ENCODE peak calls at places on chromosomes 12 and 14, in ten cellular contexts. D, L, N, U, Q, F, W, C, A and T are unnamed samples.

GRCh38 chr12:105892362-105892910 is 246.3 kb downstream of the NUAK1 start:
- DNase-seq in D (no peak), L (no peak), N (no peak), U (no peak), Q (no peak), F (no peak), W (no peak), C (no peak), A (no peak), T (no peak)

GRCh38 chr12:62632521-62632920 is 165.9 kb downstream of the MON2 start:
- DNase-seq in D (peak; percentile 25), L (peak; percentile 14), N (peak; percentile 35), U (no peak), Q (peak; percentile 79), F (peak; percentile 40), W (no peak), C (no peak), A (peak; percentile 57), T (no peak)

GRCh38 chr14:45361727-45362126 is 108.7 kb upstream of the MIS18BP1 start:
- DNase-seq in D (peak; percentile 15), L (no peak), N (no peak), U (no peak), Q (no peak), F (no peak), W (no peak), C (no peak), A (no peak), T (no peak)

GRCh38 chr12:78392918-78393317 is 471.7 kb upstream of the SYT1 start:
- DNase-seq in D (peak; percentile 44), L (peak; percentile 62), N (no peak), U (no peak), Q (no peak), F (no peak), W (no peak), C (peak; percentile 40), A (no peak), T (peak; percentile 25)

GRCh38 chr12:116697305-116698130 is 40.4 kb downstream of the SPRING1 start:
- DNase-seq in D (no peak), L (peak; percentile 15), N (no peak), U (peak; percentile 71), Q (no peak), F (no peak), W (no peak), C (peak; percentile 53), A (no peak), T (peak; percentile 64)

GRCh38 chr12:25458047-25458552 is 95.0 kb downstream of the LMNTD1 start:
- DNase-seq in D (peak; percentile 93), L (peak; percentile 96), N (no peak), U (peak; percentile 75), Q (no peak), F (no peak), W (peak; percentile 89), C (no peak), A (no peak), T (no peak)

GRCh38 chr12:13229504-13229903 is 33.0 kb downstream of the EMP1 start:
- DNase-seq in D (no peak), L (no peak), N (no peak), U (no peak), Q (no peak), F (no peak), W (no peak), C (no peak), A (no peak), T (no peak)

GRCh38 chr14:29240046-29240445 is 473.5 kb downstream of the FOXG1 start:
- DNase-seq in D (peak; percentile 41), L (peak; percentile 79), N (no peak), U (no peak), Q (no peak), F (no peak), W (no peak), C (no peak), A (no peak), T (no peak)

GRCh38 chr12:47991592-47991991 is 12.7 kb downstream of the COL2A1 start:
- DNase-seq in D (no peak), L (no peak), N (no peak), U (no peak), Q (peak; percentile 27), F (no peak), W (no peak), C (no peak), A (no peak), T (no peak)

GRCh38 chr12:94829552-94829951 is 173.9 kb downstream of the NDUFA12 start:
- DNase-seq in D (no peak), L (peak; percentile 41), N (no peak), U (no peak), Q (no peak), F (no peak), W (no peak), C (no peak), A (no peak), T (no peak)

GRCh38 chr12:131817241-131817640 is 11.0 kb upstream of the MMP17 start:
- DNase-seq in D (no peak), L (no peak), N (no peak), U (no peak), Q (no peak), F (no peak), W (no peak), C (no peak), A (no peak), T (no peak)

GRCh38 chr14:94337274-94337673 is 14.1 kb upstream of the SERPINA6 start:
- DNase-seq in D (no peak), L (peak; percentile 49), N (no peak), U (no peak), Q (no peak), F (no peak), W (no peak), C (no peak), A (no peak), T (no peak)

GRCh38 chr12:94460594-94460959 is 910 bp upstream of the CEP83 start:
- DNase-seq in D (no peak), L (no peak), N (no peak), U (no peak), Q (no peak), F (no peak), W (no peak), C (no peak), A (no peak), T (no peak)

GRCh38 chr14:32397871-32398640 is 69.0 kb downstream of the AKAP6 start:
- DNase-seq in D (peak; percentile 50), L (peak; percentile 48), N (no peak), U (no peak), Q (no peak), F (no peak), W (peak; percentile 84), C (no peak), A (no peak), T (no peak)

GRCh38 chr14:72553656-72554055 is 340.2 kb downstream of the DPF3 start:
- DNase-seq in D (no peak), L (no peak), N (no peak), U (no peak), Q (peak; percentile 30), F (no peak), W (no peak), C (no peak), A (no peak), T (no peak)
- H3K4me3 ChIP-seq in D (no peak overlapping the region), L (no peak overlapping the region), N (no peak overlapping the region), U (no peak overlapping the region), Q (no peak overlapping the region), F (no peak overlapping the region), W (no peak overlapping the region), C (no peak overlapping the region), A (no peak overlapping the region), T (no peak overlapping the region)

GRCh38 chr14:40100544-40101196 is 668.4 kb upstream of the FBXO33 start:
- DNase-seq in D (no peak), L (no peak), N (no peak), U (no peak), Q (no peak), F (no peak), W (no peak), C (no peak), A (no peak), T (no peak)
- H3K36me3 ChIP-seq in D (no peaks in the 10 kb centered on the region), L (no peaks in the 10 kb centered on the region), N (no peaks in the 10 kb centered on the region), U (no peaks in the 10 kb centered on the region), Q (no peaks in the 10 kb centered on the region), F (no peaks in the 10 kb centered on the region), W (no peaks in the 10 kb centered on the region), C (no peaks in the 10 kb centered on the region), A (no peaks in the 10 kb centered on the region), T (no peaks in the 10 kb centered on the region)

GRCh38 chr14:68942281-68943035 is 36.6 kb downstream of the ACTN1 start:
- DNase-seq in D (peak; percentile 58), L (peak; percentile 53), N (no peak), U (no peak), Q (no peak), F (no peak), W (peak; percentile 79), C (no peak), A (no peak), T (no peak)
- H3K4me1 ChIP-seq in D (peaks cover 70% of the 10 kb centered on the region), L (peaks cover 70% of the 10 kb centered on the region), N (peaks cover 98% of the 10 kb centered on the region), U (peaks cover 3% of the 10 kb centered on the region), Q (no peaks in the 10 kb centered on the region), F (peaks cover 95% of the 10 kb centered on the region), W (peaks cover 92% of the 10 kb centered on the region), C (no peaks in the 10 kb centered on the region), A (peaks cover 87% of the 10 kb centered on the region), T (peaks cover 5% of the 10 kb centered on the region)

GRCh38 chr12:124565071-124565491 is 2.3 kb downstream of the NCOR2 start:
- DNase-seq in D (no peak), L (no peak), N (no peak), U (peak; percentile 84), Q (no peak), F (no peak), W (no peak), C (no peak), A (no peak), T (no peak)

GRCh38 chr12:124563809-124564208 is 3.6 kb downstream of the NCOR2 start:
- DNase-seq in D (no peak), L (no peak), N (no peak), U (no peak), Q (no peak), F (no peak), W (no peak), C (no peak), A (no peak), T (no peak)

GRCh38 chr12:124563401-124563800 is 4.0 kb downstream of the NCOR2 start:
- DNase-seq in D (no peak), L (no peak), N (no peak), U (no peak), Q (no peak), F (no peak), W (no peak), C (no peak), A (no peak), T (no peak)

GRCh38 chr12:124565656-124566180 is 1.7 kb downstream of the NCOR2 start:
- DNase-seq in D (no peak), L (no peak), N (no peak), U (no peak), Q (no peak), F (no peak), W (no peak), C (no peak), A (no peak), T (no peak)

DNA sequence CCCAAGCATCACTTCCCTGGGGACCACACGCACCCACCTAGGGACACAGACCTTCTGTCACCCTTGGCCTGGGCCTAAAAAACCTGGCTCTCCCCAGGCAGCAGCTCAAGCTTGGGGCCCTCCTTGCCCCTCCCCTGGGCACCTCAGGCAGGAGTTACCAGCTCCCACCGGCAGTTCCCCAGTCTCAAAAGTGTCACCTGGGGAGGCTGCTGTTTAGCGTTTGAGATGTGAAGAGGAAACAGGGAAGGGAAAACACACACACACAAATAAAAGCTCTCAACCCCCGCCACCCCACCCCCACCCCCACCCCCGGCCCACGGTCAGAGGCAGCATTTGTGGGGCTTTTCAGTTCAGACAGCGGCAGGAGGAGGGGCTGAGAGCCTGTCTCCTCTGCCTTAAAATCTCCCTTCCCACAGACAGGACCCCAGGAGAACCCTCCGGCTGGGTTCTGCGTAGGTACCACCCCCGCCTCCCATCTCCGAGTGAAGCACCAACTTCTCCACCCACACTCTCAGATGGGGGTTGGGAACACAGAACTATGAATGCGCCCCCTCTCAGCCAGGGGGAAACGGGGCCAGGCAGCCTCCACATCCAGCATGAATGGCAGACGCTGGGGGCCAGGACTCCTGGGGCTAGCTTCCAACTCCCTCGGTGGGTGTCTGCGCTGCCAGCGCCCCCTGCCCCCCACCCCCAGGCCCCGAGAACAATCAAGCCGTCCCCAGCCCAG is 3.0 kb downstream of the NCOR2 start:
- DNase-seq in D (peak; percentile 59), L (no peak), N (no peak), U (no peak), Q (no peak), F (no peak), W (no peak), C (peak; percentile 22), A (no peak), T (no peak)
- H3K4me3 ChIP-seq in D (peak overlapping the region; percentile 24), L (no peak overlapping the region), N (no peak overlapping the region), U (peak overlapping the region; percentile 100), Q (peak overlapping the region; percentile 96), F (peak overlapping the region; percentile 8), W (no peak overlapping the region), C (peak overlapping the region; percentile 90), A (peak overlapping the region; percentile 97), T (no peak overlapping the region)